ENCODE peak calls at places on chromosomes 5 and 9, in six cellular contexts. Y, T, J, K, W and G are unnamed samples.

GRCh38 chr5:40410939-40411635 is 268.6 kb upstream of the PTGER4 start:
- DNase-seq in J (no peak), W (no peak), Y (no peak), K (no peak), T (no peak), G (no peak)

GRCh38 chr9:29203216-29203930 is 1630.1 kb upstream of the C9orf72 start:
- DNase-seq in W (no peak), J (no peak), T (no peak), Y (no peak), K (no peak), G (no peak)

GRCh38 chr9:115202960-115203751 is 85.2 kb upstream of the TNC start:
- DNase-seq in K (no peak), W (no peak), T (no peak), Y (no peak), J (no peak), G (no peak)

GRCh38 chr5:35785601-35786085 is 71.0 kb upstream of the IL7R start:
- DNase-seq in Y (no peak), K (no peak), T (no peak), W (no peak), J (no peak), G (no peak)

GRCh38 chr9:129012893-129013448 is 15.2 kb downstream of the SH3GLB2 start:
- DNase-seq in Y (no peak), W (no peak), K (no peak), T (no peak), J (no peak), G (no peak)

GRCh38 chr9:69036319-69036718 is 767 bp downstream of the FXN start:
- DNase-seq in W (no peak), T (no peak), Y (no peak), K (peak; percentile 45), J (no peak), G (no peak)

GRCh38 chr5:17365756-17366155 is 132.3 kb upstream of the TAF11L2 start:
- DNase-seq in Y (no peak), T (no peak), J (no peak), W (no peak), K (no peak), G (no peak)

GRCh38 chr5:31844615-31845345 is 205.8 kb downstream of the PDZD2 start:
- DNase-seq in K (no peak), W (no peak), Y (no peak), J (no peak), T (no peak), G (no peak)

GRCh38 chr5:117425163-117425562 is 850.5 kb upstream of the SEMA6A start:
- DNase-seq in Y (no peak), K (no peak), T (no peak), J (no peak), W (no peak), G (no peak)

GRCh38 chr9:111926421-111926875 is 29.8 kb downstream of the UGCG start:
- DNase-seq in K (no peak), J (peak; percentile 86), W (no peak), T (no peak), Y (no peak), G (no peak)
- TF ChIP-seq SP1 in K (no peak), J (peak; percentile 61), W (no peak), T (no peak), Y (no peak), G (no peak)

DNA sequence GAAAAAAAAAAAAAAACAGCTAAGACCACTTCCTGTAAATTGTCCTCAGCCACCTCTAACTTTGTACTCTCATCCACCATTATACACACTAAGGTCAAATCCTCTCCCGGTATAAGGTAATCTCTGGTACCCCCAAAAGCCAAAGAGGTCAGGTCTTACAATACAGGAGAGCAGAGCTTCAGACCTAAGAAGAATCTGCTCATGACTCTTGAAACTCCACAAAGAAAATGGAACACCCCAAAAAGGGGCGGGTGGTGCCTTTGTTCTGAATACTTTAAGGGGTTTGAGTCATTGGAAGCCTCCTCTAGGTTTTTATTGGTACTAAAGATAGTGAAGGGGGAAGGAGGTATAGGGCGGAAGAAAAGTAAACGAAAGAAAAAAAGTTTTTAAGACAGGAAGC is 69.8 kb downstream of the COL15A1 start:
- DNase-seq in K (no peak), J (no peak), Y (no peak), W (no peak), T (no peak), G (no peak)
- TF ChIP-seq SP1 in K (no peak), J (no peak), Y (no peak), W (no peak), T (no peak), G (no peak)

DNA sequence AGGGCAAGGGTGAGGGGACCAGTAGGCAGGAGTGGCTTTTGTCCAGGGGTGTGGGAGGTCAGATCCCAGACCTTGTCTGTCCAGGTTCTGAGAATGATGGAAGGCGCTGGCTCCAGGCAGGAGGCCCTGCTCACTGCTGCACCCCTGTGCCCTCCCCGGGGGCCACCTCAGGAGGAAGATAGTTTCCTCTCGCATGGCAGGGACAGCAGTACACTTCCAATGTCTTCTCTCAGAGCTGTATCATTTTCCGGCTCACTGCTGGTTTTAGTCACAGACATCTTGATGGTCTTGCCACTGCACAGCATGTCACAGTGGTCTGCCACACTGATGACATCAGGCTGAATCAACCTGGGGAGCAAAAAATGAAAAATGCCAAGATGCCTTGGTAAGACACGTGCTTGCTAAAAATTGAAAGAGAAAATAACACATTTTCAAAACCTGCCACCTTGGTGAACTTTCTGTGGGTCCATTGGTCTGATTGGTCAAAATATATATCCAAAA is 3.3 kb upstream of the SLC6A3 start:
- DNase-seq in W (peak; percentile 20), T (no peak), Y (no peak), J (no peak), K (no peak), G (no peak)
- TF ChIP-seq SP1 in W (no peak), T (no peak), Y (no peak), J (no peak), K (no peak), G (no peak)

DNA sequence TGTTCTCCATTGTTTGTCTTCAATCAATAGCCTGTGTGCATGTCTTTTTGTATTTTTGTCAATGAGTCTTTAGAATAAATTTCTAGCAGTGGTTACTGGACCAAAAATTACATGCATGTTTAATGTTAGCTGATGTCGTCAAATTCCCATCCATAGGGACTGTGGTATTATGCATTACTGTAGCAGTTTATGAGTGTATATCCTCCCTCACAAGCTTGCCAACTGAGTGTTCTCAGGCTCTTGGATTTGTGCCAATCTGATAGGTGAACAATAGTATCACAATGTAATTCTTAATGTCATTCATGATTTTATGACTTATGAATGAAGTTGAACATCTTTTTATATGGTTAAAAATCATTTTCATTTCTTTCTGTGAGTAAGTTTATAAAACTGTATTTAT is 13.0 kb downstream of the SNX24 start:
- DNase-seq in W (no peak), Y (no peak), J (no peak), K (no peak), T (no peak), G (no peak)
- TF ChIP-seq SP1 in W (no peak), Y (no peak), J (no peak), K (no peak), T (no peak), G (no peak)

GRCh38 chr5:60148356-60148755 is 254.8 kb upstream of the PDE4D start:
- DNase-seq in T (no peak), J (no peak), Y (no peak), W (no peak), K (no peak), G (no peak)
- TF ChIP-seq SP1 in T (no peak), J (no peak), Y (no peak), W (no peak), K (no peak), G (no peak)

GRCh38 chr5:53874409-53874808 is 314.0 kb downstream of the NDUFS4 start:
- DNase-seq in W (peak; percentile 54), Y (no peak), T (peak; percentile 35), K (peak; percentile 20), J (no peak), G (peak; percentile 27)
- TF ChIP-seq SP1 in W (no peak), Y (no peak), T (no peak), K (no peak), J (no peak), G (no peak)

DNA sequence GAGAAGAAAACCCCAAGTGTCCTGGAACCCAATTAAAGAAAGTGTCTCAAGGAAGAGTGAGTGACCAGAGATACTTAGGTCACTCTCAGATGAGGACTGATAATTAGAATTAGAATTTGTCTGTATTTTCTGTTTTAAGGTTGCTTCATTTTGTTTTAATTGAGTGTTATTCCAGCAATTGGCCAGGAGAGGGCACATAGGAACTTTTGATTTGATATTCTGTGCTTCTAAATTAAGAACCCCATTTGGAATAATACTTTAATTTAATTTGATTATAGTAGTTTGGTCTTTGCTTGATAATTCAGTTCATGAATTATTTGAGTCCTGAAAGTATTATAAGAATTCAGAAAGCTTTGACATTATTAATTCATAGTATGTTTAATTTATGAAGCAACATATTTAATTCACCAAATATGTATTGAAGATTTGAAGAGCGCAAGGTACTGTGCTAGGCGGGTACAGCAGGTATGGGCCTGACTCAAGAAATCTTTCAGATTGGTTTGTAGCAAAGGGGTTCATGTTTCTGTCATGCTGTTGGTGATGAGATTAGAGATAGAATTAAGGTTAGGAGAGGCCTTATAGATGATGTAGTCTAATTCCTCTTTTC is 4.9 kb downstream of the MRPL22 start:
- DNase-seq in J (no peak), K (no peak), Y (no peak), T (no peak), W (no peak), G (no peak)
- TF ChIP-seq SP1 in J (no peak), K (no peak), Y (no peak), T (no peak), W (no peak), G (no peak)

DNA sequence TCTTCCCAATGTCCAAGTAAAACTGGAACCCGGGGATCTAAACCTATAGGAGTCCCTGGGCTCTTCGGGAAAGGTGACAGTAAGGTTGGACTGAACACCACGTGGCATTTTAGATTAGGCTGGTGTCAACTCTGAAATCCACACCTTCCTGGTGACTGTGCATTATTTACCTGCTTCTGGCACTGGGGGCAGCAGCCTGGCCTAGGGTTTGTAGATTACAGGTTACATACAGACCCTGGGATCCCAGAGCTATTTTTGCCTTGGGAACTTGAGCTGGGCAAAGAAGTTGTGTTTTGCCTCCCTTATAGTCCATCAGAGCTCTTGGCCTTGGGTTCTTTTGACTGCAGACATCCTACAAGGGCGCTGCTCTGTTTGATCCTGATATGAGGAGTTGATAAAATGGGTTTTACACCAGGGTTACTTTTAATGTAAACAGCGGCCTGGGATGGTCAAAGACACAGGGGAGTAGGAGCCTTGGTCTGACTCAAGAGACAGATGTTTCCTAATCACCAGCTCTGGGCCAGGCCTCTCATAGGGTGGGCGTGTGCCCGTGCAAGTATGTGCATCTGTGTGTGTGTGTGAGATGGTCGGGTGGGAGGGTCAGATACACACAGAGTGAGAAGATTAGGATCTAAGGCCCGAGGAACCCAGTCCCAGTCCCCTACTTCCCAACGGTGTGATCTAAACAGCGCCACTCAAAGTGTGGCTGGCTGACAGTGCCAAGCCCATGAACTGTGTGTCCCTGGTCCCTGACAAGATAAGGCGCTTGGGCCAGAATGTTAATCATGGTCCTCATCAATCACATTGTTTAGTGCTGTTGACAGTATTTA is 173.4 kb downstream of the DAB2IP start:
- DNase-seq in K (peak; percentile 16), W (peak; percentile 45), T (no peak), Y (no peak), J (no peak), G (peak; percentile 21)
- TF ChIP-seq SP1 in K (no peak), W (no peak), T (no peak), Y (no peak), J (no peak), G (no peak)